ENCODE peak calls at places on chromosomes 3 and 15, in six cellular contexts. Y is mesenchymal stem cell, K is IMR-90, F is mesendoderm, L is neuronal stem cell, U is H1. T is an unnamed sample.

GRCh38 chr15:101121511-101122090 is 130.2 kb downstream of the CHSY1 start:
- DNase-seq in Y (peak), K (peak), F (peak), L (peak), U (no peak), T (peak)

GRCh38 chr3:14980689-14981088 is 33.3 kb downstream of the NR2C2 start:
- DNase-seq in Y (no peak), K (no peak), F (no peak), L (no peak), U (no peak), T (no peak)

GRCh38 chr3:195040773-195041520 is 230.0 kb downstream of the XXYLT1 start:
- DNase-seq in Y (no peak), K (no peak), F (peak), L (no peak), U (no peak), T (no peak)

GRCh38 chr15:70023769-70024491 is 73.8 kb downstream of the TLE3 start:
- DNase-seq in Y (peak), K (peak), F (no peak), L (no peak), U (no peak), T (no peak)

GRCh38 chr3:55435446-55435845 is 51.7 kb downstream of the WNT5A start:
- DNase-seq in Y (no peak), K (no peak), F (no peak), L (no peak), U (no peak), T (no peak)

GRCh38 chr3:153026026-153026425 is 136.0 kb upstream of the RAP2B start:
- DNase-seq in Y (peak), K (peak), F (peak), L (no peak), U (no peak), T (no peak)

GRCh38 chr3:89314454-89314853 is 207.0 kb downstream of the EPHA3 start:
- DNase-seq in Y (peak), K (peak), F (peak), L (no peak), U (no peak), T (no peak)

GRCh38 chr15:88982304-88982945 is 69.2 kb upstream of the MFGE8 start:
- DNase-seq in Y (peak), K (peak), F (peak), L (no peak), U (no peak), T (no peak)

GRCh38 chr15:39795486-39795885 is 12.8 kb upstream of the FSIP1 start:
- DNase-seq in Y (no peak), K (no peak), F (no peak), L (no peak), U (no peak), T (no peak)

GRCh38 chr15:33243869-33244268 is 49.4 kb upstream of the FMN1 start:
- DNase-seq in Y (peak), K (peak), F (peak), L (no peak), U (no peak), T (peak)

GRCh38 chr3:72892081-72892763 is 4.4 kb downstream of the GXYLT2 start:
- DNase-seq in Y (peak), K (peak), F (no peak), L (no peak), U (no peak), T (no peak)

GRCh38 chr15:90264649-90265048 is 823 bp upstream of the NGRN start:
- DNase-seq in Y (no peak), K (no peak), F (no peak), L (no peak), U (no peak), T (no peak)

GRCh38 chr3:89172150-89172549 is 64.7 kb downstream of the EPHA3 start:
- DNase-seq in Y (no peak), K (no peak), F (no peak), L (peak), U (no peak), T (no peak)

GRCh38 chr3:154148541-154148940 is 27.4 kb downstream of the ARHGEF26 start:
- DNase-seq in Y (no peak), K (no peak), F (peak), L (no peak), U (no peak), T (no peak)

GRCh38 chr3:32313723-32314473 is 75.4 kb downstream of the CMTM8 start:
- DNase-seq in Y (peak), K (peak), F (no peak), L (no peak), U (no peak), T (peak)

GRCh38 chr15:28021281-28022039 is 77.7 kb downstream of the OCA2 start:
- DNase-seq in Y (peak), K (peak), F (peak), L (peak), U (peak), T (no peak)

GRCh38 chr3:57840445-57840844 is 84.3 kb downstream of the SLMAP start:
- DNase-seq in Y (no peak), K (no peak), F (no peak), L (no peak), U (no peak), T (no peak)

GRCh38 chr3:111077384-111077783 is 5.8 kb downstream of the NECTIN3 start:
- DNase-seq in Y (no peak), K (no peak), F (no peak), L (no peak), U (no peak), T (no peak)

GRCh38 chr3:173938159-173938558 is 540.6 kb downstream of the NLGN1 start:
- DNase-seq in Y (peak), K (peak), F (peak), L (no peak), U (no peak), T (no peak)

GRCh38 chr15:84685304-84685703 is 27.3 kb upstream of the NMB start:
- DNase-seq in Y (peak), K (peak), F (no peak), L (no peak), U (no peak), T (peak)

GRCh38 chr3:134768845-134769244 is 26.2 kb upstream of the EPHB1 start:
- DNase-seq in Y (no peak), K (no peak), F (no peak), L (no peak), U (no peak), T (no peak)

GRCh38 chr3:46213201-46213600 is 5.1 kb upstream of the CCR1 start:
- DNase-seq in Y (no peak), K (no peak), F (no peak), L (no peak), U (no peak), T (no peak)
- H3K4me3 ChIP-seq in Y (no peak), K (no peak), F (no peak), L (no peak), U (no peak), T (no peak)

DNA sequence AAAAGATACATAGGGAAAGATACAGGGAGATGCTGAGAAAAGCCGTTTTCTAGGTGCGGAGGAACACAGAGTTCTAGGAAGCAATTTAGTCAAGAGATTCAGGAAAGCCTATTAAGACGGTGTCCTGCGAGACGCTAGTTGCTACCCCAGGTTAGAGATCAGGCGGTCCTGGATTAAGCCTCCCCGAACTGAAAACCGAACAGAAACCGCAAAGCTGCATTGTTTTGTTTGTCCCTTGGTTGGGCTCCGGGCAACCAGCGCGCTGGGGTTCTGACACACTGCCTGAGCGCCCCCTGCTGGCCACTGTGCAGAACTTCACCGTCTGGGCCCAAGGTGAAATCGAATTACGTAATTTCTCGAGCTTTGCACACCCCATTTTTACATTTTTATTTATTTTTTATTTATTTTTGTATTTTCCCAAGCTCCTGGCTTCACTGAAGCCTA is 37.3 kb upstream of the NDUFB4 start:
- DNase-seq in Y (peak), K (peak), F (peak), L (peak), U (no peak), T (peak)
- H2BK120ac ChIP-seq in Y (peak), K (peak), F (no peak), L (no peak), U (no peak), T (no peak)

DNA sequence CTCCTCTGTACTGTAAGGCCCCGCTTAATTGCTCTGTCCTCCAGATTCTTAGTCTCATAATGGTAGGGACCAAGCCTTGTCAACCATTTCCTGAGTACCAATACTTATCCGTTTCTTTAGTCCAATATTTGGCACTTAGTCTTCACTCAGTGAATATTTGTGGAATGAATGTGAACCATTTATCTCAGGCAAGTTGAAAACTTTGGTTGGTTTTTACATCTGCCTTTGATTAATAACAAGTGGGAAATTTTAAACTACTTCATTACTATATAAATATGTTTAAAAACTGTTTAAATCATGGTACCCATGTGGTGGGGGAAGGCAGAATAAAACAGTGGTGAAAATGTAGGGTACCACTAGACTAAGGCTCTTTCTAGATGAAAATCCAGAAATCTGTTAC is 15.2 kb downstream of the CA12 start:
- DNase-seq in Y (no peak), K (peak), F (no peak), L (no peak), U (no peak), T (no peak)
- H3K4me2 ChIP-seq in Y (no peak), K (no peak), F (no peak), L (no peak), U (no peak), T (no peak)

DNA sequence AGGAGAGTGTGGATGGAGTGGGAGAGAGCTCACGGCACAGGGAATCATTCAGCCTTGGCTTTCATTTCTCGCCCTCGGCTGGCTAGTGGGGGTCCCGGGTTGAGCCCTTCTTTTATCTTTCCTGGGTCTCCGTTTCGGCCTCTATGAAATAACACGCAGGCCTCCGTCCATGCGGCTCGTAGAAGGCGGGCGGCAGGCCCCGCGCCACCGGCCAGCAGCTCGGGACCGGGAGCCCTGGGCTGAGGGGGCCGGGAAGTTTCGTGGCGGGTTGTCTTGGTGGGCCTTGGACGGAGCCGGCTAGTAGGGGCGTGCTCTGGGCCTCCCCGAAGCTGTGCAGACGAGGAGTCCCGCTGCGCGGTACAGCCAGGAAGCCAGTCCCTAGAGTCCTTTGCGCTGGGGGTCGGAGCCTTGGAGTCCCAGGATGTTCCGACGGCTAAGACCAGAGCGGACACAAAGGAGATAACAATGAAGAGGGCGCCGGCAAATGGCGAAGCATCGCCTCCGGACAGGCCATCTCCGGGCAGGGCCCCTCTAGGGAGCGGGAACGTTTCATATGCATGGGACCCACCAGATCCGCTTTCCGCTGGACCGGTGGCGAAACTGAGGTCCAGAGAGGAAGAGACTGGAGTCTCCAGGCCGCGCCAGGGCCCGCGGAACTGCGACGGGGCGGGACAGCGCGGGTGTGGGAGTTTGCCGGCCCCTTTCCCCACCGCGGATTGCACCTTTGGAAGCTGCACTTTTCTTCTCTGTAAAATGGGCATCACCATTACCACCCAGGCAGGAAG is 4.3 kb downstream of the RNU6-1 start:
- DNase-seq in Y (no peak), K (no peak), F (peak), L (no peak), U (no peak), T (no peak)
- H3K4me3 ChIP-seq in Y (no peak), K (peak), F (no peak), L (peak), U (peak), T (no peak)

GRCh38 chr3:69011331-69011730 is 2.2 kb downstream of the EOGT start:
- DNase-seq in Y (no peak), K (peak), F (peak), L (no peak), U (no peak), T (no peak)

GRCh38 chr3:69012111-69012835 is 1.2 kb downstream of the EOGT start:
- DNase-seq in Y (peak), K (peak), F (peak), L (no peak), U (no peak), T (no peak)

GRCh38 chr3:69014022-69014580 is 617 bp upstream of the EOGT start:
- DNase-seq in Y (no peak), K (no peak), F (no peak), L (no peak), U (no peak), T (no peak)

GRCh38 chr3:69012836-69013255 is 638 bp downstream of the EOGT start:
- DNase-seq in Y (peak), K (peak), F (peak), L (peak), U (no peak), T (no peak)

GRCh38 chr3:69013256-69014021 is at the start of gene EOGT:
- DNase-seq in Y (peak), K (peak), F (peak), L (peak), U (peak), T (peak)
- H2BK120ac ChIP-seq in Y (peak), K (peak), F (peak), L (no peak), U (no peak), T (peak)

GRCh38 chr15:36499751-36500389 is 79.6 kb upstream of the CDIN1 start:
- DNase-seq in Y (no peak), K (peak), F (no peak), L (no peak), U (no peak), T (no peak)
- H3K4me2 ChIP-seq in Y (no peak), K (peak), F (no peak), L (no peak), U (no peak), T (no peak)

T was measured in trophoblast cell.